ENCODE peak calls at places on chromosome 14, in five cellular contexts. X is left ventricle myocardium inferior, L is H1, A is A549, D is gastrocnemius medialis. I is an unnamed sample. For H3K9me3, the result is how much of the 10 kb centered on the place peaks cover.

GRCh38 chr14:95026851-95027463 is 130.4 kb downstream of the DICER1 start:
- DNase-seq in X (no peak), L (peak), A (no peak), D (no peak), I (no peak)

GRCh38 chr14:76884853-76885276 is 58.7 kb downstream of the LRRC74A start:
- DNase-seq in X (peak), L (no peak), A (no peak), D (no peak), I (no peak)

GRCh38 chr14:34693228-34693939 is 21.0 kb downstream of the CFL2 start:
- DNase-seq in X (peak), L (peak), A (peak), D (peak), I (peak)

GRCh38 chr14:104143521-104144452 is 5.4 kb downstream of the KIF26A start:
- DNase-seq in X (no peak), L (peak), A (no peak), D (no peak), I (peak)

GRCh38 chr14:56996721-56997399 is 186.6 kb upstream of the OTX2 start:
- DNase-seq in X (no peak), L (no peak), A (no peak), D (no peak), I (no peak)

GRCh38 chr14:93112891-93113677 is 2.6 kb downstream of the ITPK1 start:
- DNase-seq in X (peak), L (peak), A (peak), D (peak), I (peak)

GRCh38 chr14:24784981-24785380 is 151.0 kb upstream of the GZMB start:
- DNase-seq in X (no peak), L (no peak), A (no peak), D (no peak), I (no peak)

GRCh38 chr14:61567838-61568571 is 127.3 kb upstream of the HIF1A start:
- DNase-seq in X (no peak), L (peak), A (no peak), D (no peak), I (no peak)

GRCh38 chr14:103880986-103881926 is 33.9 kb upstream of the PPP1R13B start:
- DNase-seq in X (peak), L (no peak), A (no peak), D (peak), I (peak)

GRCh38 chr14:96051642-96052540 is 12.7 kb downstream of the C14orf132 start:
- DNase-seq in X (no peak), L (peak), A (peak), D (no peak), I (no peak)

GRCh38 chr14:44316647-44317432 is 190.2 kb downstream of the FSCB start:
- DNase-seq in X (no peak), L (no peak), A (peak), D (no peak), I (no peak)

GRCh38 chr14:96727076-96727475 is 70.1 kb upstream of the VRK1 start:
- DNase-seq in X (no peak), L (no peak), A (no peak), D (no peak), I (no peak)

GRCh38 chr14:73789996-73790581 is 61.5 kb upstream of the PTGR2 start:
- DNase-seq in X (peak), L (no peak), A (no peak), D (peak), I (no peak)

GRCh38 chr14:51087024-51087423 is 7.9 kb downstream of the TRIM9 start:
- DNase-seq in X (peak), L (no peak), A (peak), D (peak), I (no peak)

GRCh38 chr14:73463411-73463810 is 5.1 kb upstream of the NUMB start:
- DNase-seq in X (no peak), L (no peak), A (peak), D (peak), I (no peak)

GRCh38 chr14:35821546-35822411 is 4.4 kb upstream of the BRMS1L start:
- DNase-seq in X (no peak), L (no peak), A (peak), D (no peak), I (no peak)

GRCh38 chr14:68137704-68138619 is 318.4 kb downstream of the RAD51B start:
- DNase-seq in X (no peak), L (peak), A (peak), D (peak), I (no peak)
- H3K4me3 ChIP-seq in X (no peak), L (no peak), A (no peak), D (no peak), I (no peak)

GRCh38 chr14:21924479-21924878 is 250.9 kb upstream of the OR4E1 start:
- DNase-seq in X (no peak), L (no peak), A (no peak), D (no peak), I (no peak)
- TF ChIP-seq CTCF in X (no peak), L (no peak), A (no peak), D (no peak), I (no peak)

GRCh38 chr14:19917243-19917642 is 3.2 kb upstream of the OR4K5 start:
- DNase-seq in X (no peak), L (no peak), A (no peak), D (no peak), I (no peak)
- H3K9me3 ChIP-seq in X (under half), L (under half), A (under half), D (under half), I (under half)

GRCh38 chr14:53947452-53948180 is 9.0 kb downstream of the BMP4 start:
- DNase-seq in X (no peak), L (no peak), A (no peak), D (peak), I (no peak)
- H3K4me3 ChIP-seq in X (no peak), L (no peak), A (no peak), D (no peak), I (no peak)

DNA sequence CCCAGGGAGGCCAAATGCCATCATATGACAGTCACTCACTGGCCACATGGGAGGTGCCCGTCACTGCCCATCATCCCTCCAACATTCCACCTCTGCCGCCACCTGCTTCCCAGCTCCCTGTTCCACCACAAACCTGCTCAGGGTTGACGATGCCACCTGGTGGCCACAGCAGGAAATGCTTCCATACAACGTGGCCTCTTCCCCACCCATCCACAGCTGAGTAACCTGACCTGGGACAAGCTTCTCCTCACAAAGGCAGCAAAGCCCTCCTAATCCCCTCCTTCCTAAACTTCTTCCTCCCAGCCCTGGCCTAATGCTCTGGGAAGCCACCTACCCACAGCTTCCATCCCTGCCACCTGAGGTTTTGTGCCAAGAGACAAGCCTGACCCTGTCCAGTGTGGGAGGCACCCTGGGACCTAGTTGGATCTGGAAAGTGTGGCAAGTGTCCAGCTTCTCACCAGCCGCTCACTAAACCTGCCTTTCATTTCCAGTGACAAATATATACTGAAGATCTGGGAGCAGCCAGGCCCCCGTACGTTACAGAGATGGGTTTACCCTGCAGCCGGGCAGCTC is 4.3 kb downstream of the DEGS2 start:
- DNase-seq in X (no peak), L (peak), A (peak), D (no peak), I (no peak)
- TF ChIP-seq CTCF in X (peak), L (peak), A (peak), D (no peak), I (peak)